ENCODE peak calls at places on chromosomes 3 and 15, in six cellular contexts. Z, R, P, M, Q and Y are unnamed samples.

GRCh38 chr15:41891946-41892345 is 1.9 kb downstream of the SPTBN5 start:
- DNase-seq in Z (no peak), R (no peak), P (no peak), M (no peak), Q (no peak), Y (no peak)

GRCh38 chr15:58554758-58555157 is 123.0 kb downstream of the LIPC start:
- DNase-seq in Z (no peak), R (no peak), P (no peak), M (no peak), Q (no peak), Y (no peak)

GRCh38 chr3:49454898-49455681 is 15.0 kb upstream of the DAG1 start:
- DNase-seq in Z (no peak), R (no peak), P (no peak), M (no peak), Q (no peak), Y (no peak)

GRCh38 chr3:191306428-191306827 is 22.8 kb upstream of the CCDC50 start:
- DNase-seq in Z (no peak), R (no peak), P (no peak), M (no peak), Q (no peak), Y (no peak)

GRCh38 chr15:83064859-83065258 is 2.2 kb downstream of the BTBD1 start:
- DNase-seq in Z (peak), R (no peak), P (no peak), M (no peak), Q (no peak), Y (no peak)

GRCh38 chr3:67635257-67635656 is 19.2 kb downstream of the SUCLG2 start:
- DNase-seq in Z (peak), R (no peak), P (no peak), M (no peak), Q (peak), Y (peak)

GRCh38 chr15:67097424-67097823 is 32.0 kb downstream of the SMAD3 start:
- DNase-seq in Z (no peak), R (no peak), P (no peak), M (no peak), Q (no peak), Y (no peak)

GRCh38 chr3:67610458-67610857 is 44.0 kb downstream of the SUCLG2 start:
- DNase-seq in Z (peak), R (no peak), P (no peak), M (no peak), Q (no peak), Y (peak)

GRCh38 chr15:58010983-58011382 is 54.5 kb downstream of the ALDH1A2 start:
- DNase-seq in Z (no peak), R (no peak), P (no peak), M (no peak), Q (no peak), Y (no peak)

GRCh38 chr3:52532838-52533622 is 627 bp downstream of the NT5DC2 start:
- DNase-seq in Z (no peak), R (peak), P (peak), M (no peak), Q (no peak), Y (peak)

GRCh38 chr3:2516762-2517441 is 418.2 kb downstream of the CNTN4 start:
- DNase-seq in Z (no peak), R (no peak), P (no peak), M (no peak), Q (no peak), Y (no peak)

GRCh38 chr3:172153335-172153861 is 114.0 kb downstream of the FNDC3B start:
- DNase-seq in Z (peak), R (peak), P (peak), M (peak), Q (peak), Y (peak)

GRCh38 chr15:66085128-66085527 is 168.4 kb downstream of the MEGF11 start:
- DNase-seq in Z (no peak), R (no peak), P (no peak), M (no peak), Q (no peak), Y (no peak)

GRCh38 chr3:78993375-78993774 is 774.4 kb downstream of the ROBO1 start:
- DNase-seq in Z (no peak), R (no peak), P (no peak), M (no peak), Q (no peak), Y (no peak)

GRCh38 chr15:45703670-45704328 is 69.0 kb downstream of the SQOR start:
- DNase-seq in Z (no peak), R (peak), P (no peak), M (no peak), Q (no peak), Y (no peak)

GRCh38 chr3:113084777-113085176 is 94.0 kb downstream of the GTPBP8 start:
- DNase-seq in Z (peak), R (no peak), P (peak), M (peak), Q (peak), Y (peak)

DNA sequence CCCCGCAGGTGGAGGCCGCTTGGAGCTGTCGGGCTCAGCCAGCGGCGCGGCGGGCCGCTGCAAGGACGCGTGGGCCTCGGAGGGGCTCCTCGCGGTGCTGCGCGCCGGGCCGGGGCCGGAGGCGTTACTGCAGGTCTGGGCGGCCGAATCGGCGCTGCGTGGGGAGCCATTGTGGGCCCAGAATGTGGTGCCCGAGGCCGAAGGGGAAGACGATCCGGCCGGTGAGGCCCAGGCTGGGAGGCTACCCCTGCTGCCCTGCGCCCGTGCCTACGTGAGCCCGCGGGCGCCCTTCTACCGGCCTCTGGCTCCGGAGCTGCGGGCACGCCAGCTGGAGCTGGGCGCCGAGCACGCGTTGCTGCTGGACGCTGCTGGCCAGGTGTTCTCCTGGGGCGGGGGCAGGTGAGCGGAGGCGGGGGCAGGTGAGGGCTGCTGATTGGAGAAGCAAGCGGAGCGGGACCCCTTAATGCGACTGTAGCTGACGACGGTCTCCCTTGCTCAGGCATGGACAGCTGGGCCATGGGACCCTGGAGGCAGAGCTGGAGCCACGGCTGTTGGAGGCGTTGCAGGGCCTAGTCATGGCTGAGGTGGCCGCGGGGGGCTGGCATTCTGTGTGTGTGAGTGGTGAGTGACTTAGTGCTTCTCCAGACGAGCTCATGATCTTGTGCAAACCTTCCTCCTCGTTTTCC is 2.6 kb downstream of the RCCD1 start:
- DNase-seq in Z (peak), R (peak), P (peak), M (no peak), Q (peak), Y (peak)
- H3K4me3 ChIP-seq in Z (peak), R (peak), P (peak), M (peak), Q (peak), Y (peak)

GRCh38 chr3:152202976-152203626 is 65.6 kb upstream of the MBNL1 start:
- DNase-seq in Z (no peak), R (no peak), P (no peak), M (no peak), Q (no peak), Y (no peak)

GRCh38 chr3:152206243-152206642 is 62.5 kb upstream of the MBNL1 start:
- DNase-seq in Z (no peak), R (no peak), P (no peak), M (no peak), Q (no peak), Y (no peak)

GRCh38 chr3:152203677-152204076 is 65.1 kb upstream of the MBNL1 start:
- DNase-seq in Z (no peak), R (no peak), P (no peak), M (no peak), Q (no peak), Y (no peak)

GRCh38 chr3:152204218-152204617 is 64.5 kb upstream of the MBNL1 start:
- DNase-seq in Z (no peak), R (no peak), P (no peak), M (no peak), Q (no peak), Y (no peak)

GRCh38 chr3:152205097-152205593 is 63.6 kb upstream of the MBNL1 start:
- DNase-seq in Z (no peak), R (no peak), P (no peak), M (no peak), Q (no peak), Y (no peak)
- H3K4me3 ChIP-seq in Z (no peak), R (no peak), P (peak), M (peak), Q (no peak), Y (no peak)

GRCh38 chr3:170226426-170226960 is 4.3 kb downstream of the PRKCI start:
- DNase-seq in Z (no peak), R (no peak), P (no peak), M (no peak), Q (no peak), Y (no peak)
- H3K4me3 ChIP-seq in Z (no peak), R (no peak), P (no peak), M (no peak), Q (no peak), Y (no peak)

GRCh38 chr3:147410518-147411234 is 1.5 kb downstream of the ZIC1 start:
- DNase-seq in Z (peak), R (no peak), P (no peak), M (no peak), Q (peak), Y (peak)
- H3K4me3 ChIP-seq in Z (peak), R (peak), P (peak), M (peak), Q (peak), Y (peak)